ENCODE peak calls at places on chromosomes 12 and 14, in five cellular contexts. E is fibroblast of lung, A is HCT116, I is mesenchymal stem cell, D is GM23338. Y is an unnamed sample.

GRCh38 chr12:106118-106561 is 39.6 kb downstream of the IQSEC3 start:
- DNase-seq in E (no peak), A (peak; percentile 7), I (peak; percentile 3), D (peak; percentile 77), Y (peak; percentile 70)

GRCh38 chr12:6699259-6699988 is 1.2 kb downstream of the PIANP start:
- DNase-seq in E (no peak), A (no peak), I (no peak), D (no peak), Y (peak; percentile 36)

GRCh38 chr12:101619026-101619827 is 24.5 kb downstream of the MYBPC1 start:
- DNase-seq in E (no peak), A (no peak), I (no peak), D (no peak), Y (no peak)

GRCh38 chr12:13504074-13504473 is 307.5 kb downstream of the EMP1 start:
- DNase-seq in E (no peak), A (no peak), I (no peak), D (no peak), Y (no peak)

GRCh38 chr12:127623362-127623761 is 643.6 kb upstream of the TMEM132C start:
- DNase-seq in E (no peak), A (no peak), I (no peak), D (no peak), Y (no peak)

GRCh38 chr12:72815421-72815820 is 543.3 kb downstream of the TRHDE start:
- DNase-seq in E (no peak), A (no peak), I (no peak), D (peak; percentile 33), Y (no peak)

GRCh38 chr12:113086249-113087164 is 30.0 kb downstream of the DTX1 start:
- DNase-seq in E (no peak), A (no peak), I (no peak), D (no peak), Y (no peak)

GRCh38 chr14:39360316-39360715 is 71.9 kb downstream of the FBXO33 start:
- DNase-seq in E (no peak), A (no peak), I (no peak), D (no peak), Y (no peak)

GRCh38 chr12:130878193-130879185 is 6.6 kb downstream of the RAN start:
- DNase-seq in E (no peak), A (no peak), I (no peak), D (peak; percentile 19), Y (peak; percentile 68)

GRCh38 chr14:85085981-85086380 is 444.0 kb upstream of the FLRT2 start:
- DNase-seq in E (no peak), A (no peak), I (no peak), D (no peak), Y (no peak)

GRCh38 chr12:100356646-100357223 is at the start of gene SLC17A8:
- DNase-seq in E (no peak), A (no peak), I (no peak), D (peak; percentile 77), Y (no peak)

GRCh38 chr12:131728720-131729119 is 17.8 kb downstream of the SFSWAP start:
- DNase-seq in E (no peak), A (no peak), I (no peak), D (no peak), Y (no peak)

GRCh38 chr12:55681142-55682077 is 26.3 kb downstream of the ITGA7 start:
- DNase-seq in E (peak; percentile 44), A (peak; percentile 87), I (peak; percentile 30), D (peak; percentile 94), Y (no peak)

GRCh38 chr12:55685671-55686070 is 22.0 kb downstream of the ITGA7 start:
- DNase-seq in E (no peak), A (no peak), I (no peak), D (no peak), Y (no peak)

GRCh38 chr12:55684761-55685370 is 22.8 kb downstream of the ITGA7 start:
- DNase-seq in E (no peak), A (no peak), I (no peak), D (no peak), Y (no peak)

GRCh38 chr12:55682087-55682796 is 25.5 kb downstream of the ITGA7 start:
- DNase-seq in E (no peak), A (no peak), I (no peak), D (no peak), Y (no peak)

GRCh38 chr12:55683676-55684075 is 24.0 kb downstream of the ITGA7 start:
- DNase-seq in E (no peak), A (no peak), I (no peak), D (no peak), Y (no peak)
- H3K4me2 ChIP-seq in E (no peak overlapping the region), A (no peak overlapping the region), I (no peak overlapping the region), D (no peak overlapping the region), Y (no peak overlapping the region)

GRCh38 chr14:75283884-75284563 is 5.4 kb downstream of the FOS start:
- DNase-seq in E (peak; percentile 17), A (no peak), I (peak; percentile 98), D (no peak), Y (no peak)
- H3K4me1 ChIP-seq in E (no peaks in the 10 kb centered on the region), A (peaks cover 18% of the 10 kb centered on the region), I (peaks cover 10% of the 10 kb centered on the region), D (peaks cover 44% of the 10 kb centered on the region), Y (peaks cover 7% of the 10 kb centered on the region)

GRCh38 chr12:49347307-49348237 is 884 bp downstream of the DNAJC22 start:
- DNase-seq in E (peak; percentile 89), A (peak; percentile 89), I (peak; percentile 73), D (peak; percentile 83), Y (peak; percentile 87)
- H3K27me3 ChIP-seq in E (peaks cover 25% of the 10 kb centered on the region), A (no peaks in the 10 kb centered on the region), I (peaks cover 51% of the 10 kb centered on the region), D (peaks cover 93% of the 10 kb centered on the region), Y (no peaks in the 10 kb centered on the region)

DNA sequence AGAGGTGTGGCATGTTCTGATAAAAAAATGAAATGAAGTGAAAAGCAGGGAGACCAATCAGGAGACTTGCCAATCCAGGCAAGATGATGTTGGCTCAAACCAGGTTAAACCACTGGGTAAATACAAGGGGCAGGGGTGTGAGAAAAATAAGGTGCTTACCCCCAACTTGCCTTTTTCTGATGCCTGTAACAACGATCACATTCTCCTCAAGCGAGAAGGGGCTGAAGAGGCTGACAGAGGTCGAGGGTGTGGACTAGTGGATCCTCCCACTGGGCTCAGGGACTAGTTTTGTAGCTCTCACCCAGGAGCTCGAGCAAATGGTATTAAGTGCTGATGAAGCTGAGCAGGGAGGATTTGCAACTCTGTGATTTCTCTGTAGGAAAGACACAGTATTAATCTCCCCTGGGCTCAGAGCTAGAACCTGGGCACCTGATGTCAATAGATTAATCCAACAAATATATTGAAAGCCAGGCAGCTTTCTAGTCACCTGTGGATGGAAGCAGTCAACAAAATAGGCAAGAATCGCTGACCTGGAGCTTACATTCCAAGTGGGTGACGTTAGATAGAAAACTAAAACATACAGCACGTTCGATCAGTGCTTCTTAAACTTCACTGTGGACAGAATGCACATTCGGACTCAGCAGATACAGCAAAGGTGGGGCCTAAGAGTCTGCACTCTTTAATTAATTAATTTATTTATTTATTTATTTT is 15.2 kb upstream of the EAPP start:
- DNase-seq in E (peak; percentile 6), A (no peak), I (peak; percentile 95), D (no peak), Y (peak; percentile 54)
- H3K4me2 ChIP-seq in E (no peak overlapping the region), A (peak overlapping the region; percentile 23), I (peak overlapping the region; percentile 39), D (no peak overlapping the region), Y (peak overlapping the region; percentile 47)

GRCh38 chr14:22544881-22545420 is 44.1 kb downstream of the DAD1 start:
- DNase-seq in E (no peak), A (no peak), I (no peak), D (no peak), Y (peak; percentile 78)
- H3K4me1 ChIP-seq in E (peaks cover 13% of the 10 kb centered on the region), A (peaks cover 3% of the 10 kb centered on the region), I (peaks cover 23% of the 10 kb centered on the region), D (peaks cover 40% of the 10 kb centered on the region), Y (peaks cover 27% of the 10 kb centered on the region)

GRCh38 chr14:28767239-28767850 is 758 bp downstream of the FOXG1 start:
- DNase-seq in E (no peak), A (no peak), I (no peak), D (no peak), Y (no peak)
- H3K27me3 ChIP-seq in E (peaks cover 53% of the 10 kb centered on the region), A (no peaks in the 10 kb centered on the region), I (peaks cover 57% of the 10 kb centered on the region), D (peaks cover 92% of the 10 kb centered on the region), Y (no peaks in the 10 kb centered on the region)